ENCODE peak calls at places on chromosomes 11 and 22, in seven cellular contexts. R is upper lobe of left lung; K is CD4-positive, alpha-beta T cell; E is stimulated activated naive CD4-positive, alpha-beta T cell; W is A172; J is GM12891; C is AG10803. A is an unnamed sample.

GRCh38 chr11:47478651-47479329 is 29.9 kb upstream of the RAPSN start:
- DNase-seq in R (no peak), K (no peak), E (no peak), W (no peak), J (no peak), C (no peak), A (no peak)

GRCh38 chr11:35321111-35321510 is 98.2 kb downstream of the SLC1A2 start:
- DNase-seq in R (no peak), K (no peak), E (no peak), W (no peak), J (no peak), C (no peak), A (no peak)

GRCh38 chr11:128235446-128235845 is 351.9 kb downstream of the ETS1 start:
- DNase-seq in R (no peak), K (no peak), E (no peak), W (no peak), J (no peak), C (peak; percentile 20), A (no peak)

GRCh38 chr11:46490576-46491100 is 99.1 kb upstream of the CHRM4 start:
- DNase-seq in R (no peak), K (no peak), E (no peak), W (no peak), J (no peak), C (peak; percentile 13), A (no peak)

GRCh38 chr22:23832226-23833016 is 6.4 kb downstream of the DERL3 start:
- DNase-seq in R (no peak), K (no peak), E (no peak), W (no peak), J (no peak), C (no peak), A (no peak)

GRCh38 chr11:21446939-21447590 is 745.8 kb upstream of the ANO5 start:
- DNase-seq in R (no peak), K (no peak), E (no peak), W (no peak), J (no peak), C (no peak), A (no peak)

GRCh38 chr11:114122668-114123067 is 63.2 kb downstream of the ZBTB16 start:
- DNase-seq in R (no peak), K (no peak), E (no peak), W (no peak), J (no peak), C (no peak), A (no peak)

GRCh38 chr11:73359341-73359740 is 16.9 kb upstream of the RELT start:
- DNase-seq in R (no peak), K (no peak), E (no peak), W (no peak), J (no peak), C (peak; percentile 50), A (no peak)

GRCh38 chr11:61120099-61120864 is 18.0 kb downstream of the CD5 start:
- DNase-seq in R (no peak), K (no peak), E (no peak), W (peak; percentile 19), J (no peak), C (no peak), A (no peak)

GRCh38 chr22:37566329-37566837 is 6.1 kb downstream of the CDC42EP1 start:
- DNase-seq in R (peak; percentile 49), K (peak; percentile 28), E (peak; percentile 34), W (no peak), J (no peak), C (no peak), A (peak; percentile 26)

GRCh38 chr22:25551396-25551795 is 13.1 kb upstream of the GRK3 start:
- DNase-seq in R (no peak), K (no peak), E (no peak), W (no peak), J (no peak), C (peak; percentile 21), A (no peak)

GRCh38 chr11:118219696-118220095 is 5.1 kb downstream of the JAML start:
- DNase-seq in R (no peak), K (no peak), E (no peak), W (no peak), J (no peak), C (no peak), A (no peak)

GRCh38 chr11:30008946-30009525 is 7.8 kb downstream of the KCNA4 start:
- DNase-seq in R (no peak), K (no peak), E (no peak), W (no peak), J (no peak), C (no peak), A (no peak)

GRCh38 chr11:36053901-36054300 is 110.0 kb downstream of the LDLRAD3 start:
- DNase-seq in R (no peak), K (no peak), E (no peak), W (no peak), J (no peak), C (no peak), A (no peak)